ENCODE peak calls at places on chromosomes 7 and 10, in five cellular contexts. J is NCI-H524, Q is cardiac fibroblast, C is NCI-H1436, P is colonic mucosa. A is an unnamed sample.

GRCh38 chr7:43314379-43315158 is 202.1 kb downstream of the HECW1 start:
- DNase-seq in J (no peak), Q (no peak), C (no peak), P (no peak), A (no peak)

GRCh38 chr7:84914598-84914997 is 272.3 kb downstream of the SEMA3D start:
- DNase-seq in J (peak; percentile 21), Q (no peak), C (no peak), P (no peak), A (no peak)

GRCh38 chr7:98163269-98163668 is 48.0 kb upstream of the BHLHA15 start:
- DNase-seq in J (no peak), Q (no peak), C (no peak), P (no peak), A (no peak)

GRCh38 chr10:44830022-44830421 is 81.1 kb upstream of the TMEM72 start:
- DNase-seq in J (no peak), Q (peak; percentile 71), C (no peak), P (no peak), A (no peak)

GRCh38 chr10:61882621-61883375 is 18.7 kb upstream of the ARID5B start:
- DNase-seq in J (no peak), Q (peak; percentile 59), C (no peak), P (no peak), A (no peak)

GRCh38 chr10:97633921-97634320 is 621 bp upstream of the MORN4 start:
- DNase-seq in J (no peak), Q (peak; percentile 34), C (peak; percentile 15), P (peak; percentile 25), A (no peak)

GRCh38 chr10:31604141-31604540 is 285.1 kb downstream of the ZEB1 start:
- DNase-seq in J (peak; percentile 94), Q (no peak), C (peak; percentile 35), P (no peak), A (no peak)

GRCh38 chr10:61750943-61751471 is 88.3 kb downstream of the CABCOCO1 start:
- DNase-seq in J (peak; percentile 0), Q (peak; percentile 82), C (peak; percentile 47), P (peak; percentile 89), A (peak; percentile 8)

GRCh38 chr10:35421553-35422178 is 85.4 kb downstream of the CCNY start:
- DNase-seq in J (no peak), Q (peak; percentile 94), C (no peak), P (no peak), A (no peak)

GRCh38 chr10:78727728-78728127 is 341.0 kb upstream of the ZMIZ1 start:
- DNase-seq in J (peak; percentile 1), Q (no peak), C (peak; percentile 33), P (no peak), A (no peak)

GRCh38 chr7:137454169-137455166 is 110.9 kb upstream of the PTN start:
- DNase-seq in J (peak; percentile 54), Q (peak; percentile 83), C (peak; percentile 31), P (peak; percentile 21), A (no peak)

GRCh38 chr10:89521368-89521767 is 14.0 kb downstream of the SLC16A12 start:
- DNase-seq in J (no peak), Q (no peak), C (no peak), P (no peak), A (no peak)

GRCh38 chr10:87523731-87524130 is 19.0 kb downstream of the MINPP1 start:
- DNase-seq in J (no peak), Q (peak; percentile 29), C (no peak), P (no peak), A (no peak)

GRCh38 chr7:45662018-45662417 is 87.8 kb downstream of the ADCY1 start:
- DNase-seq in J (no peak), Q (no peak), C (no peak), P (peak; percentile 3), A (no peak)

GRCh38 chr10:29874604-29875269 is 184.6 kb downstream of the JCAD start:
- DNase-seq in J (no peak), Q (no peak), C (no peak), P (no peak), A (no peak)

GRCh38 chr7:66542528-66543373 is 85.9 kb upstream of the KCTD7 start:
- DNase-seq in J (no peak), Q (peak; percentile 70), C (no peak), P (no peak), A (no peak)

GRCh38 chr10:110017940-110018339 is 10.2 kb downstream of the ADD3 start:
- DNase-seq in J (no peak), Q (no peak), C (no peak), P (no peak), A (no peak)

GRCh38 chr10:49649294-49649693 is 30.2 kb upstream of the C10orf53 start:
- DNase-seq in J (no peak), Q (no peak), C (no peak), P (no peak), A (no peak)

GRCh38 chr10:24349379-24350110 is 140.6 kb downstream of the KIAA1217 start:
- DNase-seq in J (no peak), Q (peak; percentile 57), C (no peak), P (no peak), A (no peak)

GRCh38 chr7:82173400-82174021 is 270.1 kb downstream of the CACNA2D1 start:
- DNase-seq in J (no peak), Q (no peak), C (no peak), P (no peak), A (no peak)

GRCh38 chr7:159099711-159100231 is 44.9 kb downstream of the VIPR2 start:
- DNase-seq in J (no peak), Q (no peak), C (no peak), P (no peak), A (no peak)

GRCh38 chr10:61617180-61617579 is 45.5 kb upstream of the CABCOCO1 start:
- DNase-seq in J (no peak), Q (no peak), C (no peak), P (no peak), A (no peak)